ENCODE peak calls at places on chromosomes 11 and 22, in five cellular contexts. I, Y, B, T and R are unnamed samples.
A peak's percentile ranks its signal among the peaks of the same experiment; 100 is the strongest.

GRCh38 chr22:47053865-47054185 is 291.4 kb downstream of the TBC1D22A start:
- DNase-seq in I (no peak), Y (no peak), B (no peak), T (no peak), R (no peak)

GRCh38 chr11:117915219-117915618 is 14.0 kb downstream of the TMPRSS13 start:
- DNase-seq in I (no peak), Y (no peak), B (no peak), T (no peak), R (no peak)

GRCh38 chr11:130527648-130528300 is 79.3 kb downstream of the ADAMTS15 start:
- DNase-seq in I (no peak), Y (no peak), B (no peak), T (no peak), R (no peak)

GRCh38 chr11:44928807-44929206 is 21.9 kb downstream of the TP53I11 start:
- DNase-seq in I (no peak), Y (no peak), B (no peak), T (no peak), R (no peak)

GRCh38 chr11:15927866-15928217 is 428.5 kb downstream of the SOX6 start:
- DNase-seq in I (no peak), Y (no peak), B (no peak), T (no peak), R (no peak)

GRCh38 chr22:17250380-17251129 is 31.3 kb upstream of the ADA2 start:
- DNase-seq in I (no peak), Y (no peak), B (no peak), T (no peak), R (no peak)

GRCh38 chr11:113540416-113541330 is 65.5 kb upstream of the DRD2 start:
- DNase-seq in I (no peak), Y (no peak), B (no peak), T (no peak), R (no peak)

GRCh38 chr22:27777128-27777527 is 24.4 kb downstream of the MN1 start:
- DNase-seq in I (no peak), Y (no peak), B (no peak), T (no peak), R (no peak)

GRCh38 chr11:3970101-3970500 is 114.6 kb downstream of the STIM1 start:
- DNase-seq in I (no peak), Y (no peak), B (no peak), T (no peak), R (no peak)

GRCh38 chr11:8756201-8756600 is 73.6 kb downstream of the RPL27A start:
- DNase-seq in I (no peak), Y (no peak), B (no peak), T (no peak), R (no peak)

GRCh38 chr11:84720706-84721402 is 906.3 kb downstream of the DLG2 start:
- DNase-seq in I (no peak), Y (no peak), B (peak; percentile 12), T (peak; percentile 79), R (no peak)

GRCh38 chr11:22337571-22338464 is at the start of gene SLC17A6:
- DNase-seq in I (peak; percentile 44), Y (peak; percentile 5), B (no peak), T (no peak), R (no peak)

GRCh38 chr11:96794152-96794551 is 404.3 kb downstream of the JRKL start:
- DNase-seq in I (no peak), Y (no peak), B (no peak), T (no peak), R (no peak)

GRCh38 chr11:8956860-8957259 is 7.4 kb downstream of the TMEM9B start:
- DNase-seq in I (no peak), Y (no peak), B (no peak), T (no peak), R (no peak)

GRCh38 chr11:125175896-125176575 is 11.5 kb downstream of the PKNOX2 start:
- DNase-seq in I (no peak), Y (no peak), B (no peak), T (no peak), R (no peak)

GRCh38 chr22:24037851-24038765 is 27.0 kb downstream of the CABIN1 start:
- DNase-seq in I (no peak), Y (no peak), B (no peak), T (peak; percentile 20), R (peak; percentile 10)

GRCh38 chr22:39177456-39177775 is 24.9 kb upstream of the CBX7 start:
- DNase-seq in I (no peak), Y (no peak), B (no peak), T (no peak), R (no peak)

GRCh38 chr11:120808616-120809050 is 215.3 kb upstream of the TBCEL start:
- DNase-seq in I (no peak), Y (peak; percentile 48), B (no peak), T (no peak), R (no peak)

GRCh38 chr11:120810251-120810650 is 213.7 kb upstream of the TBCEL start:
- DNase-seq in I (no peak), Y (no peak), B (no peak), T (no peak), R (no peak)

GRCh38 chr11:120811199-120811598 is 212.7 kb upstream of the TBCEL start:
- DNase-seq in I (no peak), Y (no peak), B (peak; percentile 34), T (no peak), R (no peak)

GRCh38 chr11:120805960-120806555 is 217.8 kb upstream of the TBCEL start:
- DNase-seq in I (no peak), Y (no peak), B (no peak), T (no peak), R (no peak)

DNA sequence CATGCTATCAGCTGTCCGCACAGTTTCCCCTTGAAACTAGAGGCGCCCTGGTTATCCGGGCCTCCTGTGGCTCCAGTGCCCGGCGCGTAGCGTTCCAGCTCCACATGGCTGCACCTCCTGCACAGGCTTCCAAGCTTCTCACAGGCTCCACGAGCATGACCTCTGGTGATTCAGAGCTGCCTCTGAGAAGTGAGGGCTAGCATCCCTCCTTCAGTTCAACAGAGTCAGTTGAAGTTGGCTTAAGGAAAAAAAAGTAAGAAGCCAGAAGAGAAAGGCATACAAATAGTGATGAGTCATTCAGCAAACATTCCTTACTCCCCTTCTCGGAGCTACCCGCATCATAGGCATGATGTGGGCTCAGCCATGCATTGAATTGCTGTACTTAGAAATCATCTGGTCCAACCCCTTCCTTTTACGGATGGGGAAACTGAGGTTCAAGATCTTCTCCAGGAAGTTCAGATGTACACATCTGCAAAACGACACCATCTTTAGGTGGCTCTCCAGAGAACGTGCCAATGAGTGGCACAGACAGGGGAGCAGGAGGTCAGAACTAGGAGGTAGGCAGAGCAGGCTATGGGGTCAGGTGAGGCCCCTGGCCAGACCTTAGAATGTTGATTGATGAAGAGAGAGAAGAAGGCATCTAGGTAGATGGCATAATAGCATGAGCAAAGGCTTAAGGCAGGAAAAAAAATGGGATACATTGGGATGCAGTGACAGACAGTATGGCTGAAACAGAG is 216.3 kb upstream of the TBCEL start:
- DNase-seq in I (no peak), Y (peak; percentile 71), B (no peak), T (no peak), R (no peak)
- TF ChIP-seq EP300 in I (no peak), Y (no peak), B (no peak), T (no peak), R (no peak)

GRCh38 chr11:34629711-34630110 is 8.8 kb downstream of the EHF start:
- DNase-seq in I (no peak), Y (no peak), B (no peak), T (no peak), R (no peak)

GRCh38 chr11:34631297-34631696 is 10.4 kb downstream of the EHF start:
- DNase-seq in I (no peak), Y (no peak), B (no peak), T (no peak), R (no peak)

GRCh38 chr11:34631737-34632104 is 10.8 kb downstream of the EHF start:
- DNase-seq in I (no peak), Y (no peak), B (no peak), T (no peak), R (peak; percentile 68)

GRCh38 chr11:34632105-34632780 is 11.3 kb downstream of the EHF start:
- DNase-seq in I (no peak), Y (peak; percentile 41), B (no peak), T (no peak), R (peak; percentile 59)

GRCh38 chr11:34630544-34630943 is 9.7 kb downstream of the EHF start:
- DNase-seq in I (no peak), Y (peak; percentile 24), B (no peak), T (no peak), R (no peak)
- H3K4me1 ChIP-seq in I (no peaks in the 10 kb centered on the region), Y (peaks cover 53% of the 10 kb centered on the region), B (no peaks in the 10 kb centered on the region), T (peaks cover 3% of the 10 kb centered on the region), R (peaks cover 67% of the 10 kb centered on the region)

DNA sequence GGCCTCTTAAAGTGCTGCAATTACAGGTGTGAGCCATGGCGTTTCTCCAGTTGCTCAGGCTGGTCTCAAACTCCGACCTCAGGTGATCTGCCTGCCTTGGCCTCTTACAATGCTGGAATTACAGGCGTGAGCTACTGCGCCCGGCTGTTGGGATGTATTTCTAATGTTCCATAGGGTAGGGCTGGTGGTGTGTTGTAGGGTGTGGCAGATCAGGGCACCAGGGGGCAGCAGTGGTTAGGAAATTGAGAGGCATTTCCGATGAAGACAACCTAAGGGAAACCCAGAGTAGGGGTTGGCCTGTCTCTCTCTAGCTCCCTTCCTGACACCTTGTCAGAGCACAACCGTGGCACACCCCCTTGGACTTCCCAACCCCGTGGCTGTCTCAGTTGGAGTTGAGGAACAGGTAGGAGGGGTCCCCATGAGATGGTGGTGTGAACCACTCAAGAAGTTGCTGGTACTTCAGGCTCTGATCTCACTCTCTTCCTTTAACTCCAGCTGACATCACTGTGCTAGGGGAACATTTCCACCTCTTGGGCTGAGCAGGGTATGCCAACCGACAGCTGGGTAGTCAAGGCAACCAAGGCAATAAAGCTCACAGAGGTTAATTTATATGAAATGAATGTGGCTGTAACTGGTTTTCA is 32.9 kb downstream of the YWHAH start:
- DNase-seq in I (peak; percentile 74), Y (peak; percentile 72), B (peak; percentile 91), T (no peak), R (peak; percentile 87)
- TF ChIP-seq POLR2A in I (no peak), Y (no peak), B (no peak), T (no peak), R (no peak)

GRCh38 chr11:86812322-86812670 is 12.0 kb downstream of the PRSS23 start:
- DNase-seq in I (no peak), Y (no peak), B (no peak), T (no peak), R (peak; percentile 33)

GRCh38 chr11:86816251-86816726 is 15.9 kb downstream of the PRSS23 start:
- DNase-seq in I (no peak), Y (peak; percentile 72), B (no peak), T (no peak), R (no peak)

GRCh38 chr11:86812981-86813380 is 12.6 kb downstream of the PRSS23 start:
- DNase-seq in I (no peak), Y (no peak), B (no peak), T (no peak), R (no peak)

GRCh38 chr11:86815726-86816125 is 15.4 kb downstream of the PRSS23 start:
- DNase-seq in I (no peak), Y (no peak), B (no peak), T (no peak), R (no peak)

GRCh38 chr11:86814775-86815174 is 14.4 kb downstream of the PRSS23 start:
- DNase-seq in I (no peak), Y (no peak), B (no peak), T (no peak), R (no peak)
- TF ChIP-seq EP300 in I (no peak), Y (no peak), B (peak; percentile 67), T (no peak), R (no peak)

DNA sequence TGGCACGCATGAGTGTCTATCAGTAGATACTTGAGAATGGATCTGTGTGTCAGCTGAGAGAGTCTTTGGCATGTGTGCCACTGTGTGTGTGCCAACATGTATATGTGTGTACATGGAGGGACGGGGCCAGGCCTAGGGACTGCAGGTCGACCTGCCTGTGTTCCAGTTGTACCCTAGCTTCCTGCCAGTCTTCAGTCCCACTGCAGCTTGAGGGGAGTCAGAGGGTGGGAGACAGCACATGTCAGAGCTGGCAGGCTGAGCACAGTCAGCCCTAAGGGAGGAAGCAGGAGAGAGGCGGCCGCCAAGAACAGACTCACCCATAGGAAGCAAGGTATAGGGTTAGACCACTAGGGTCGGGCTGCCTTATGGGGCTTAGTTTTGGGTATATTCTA is 5.6 kb downstream of the CLCF1 start:
- DNase-seq in I (no peak), Y (no peak), B (no peak), T (no peak), R (no peak)
- H3K4me1 ChIP-seq in I (peaks cover 65% of the 10 kb centered on the region), Y (peaks cover 81% of the 10 kb centered on the region), B (peaks cover 22% of the 10 kb centered on the region), T (peaks cover 57% of the 10 kb centered on the region), R (peaks cover 82% of the 10 kb centered on the region)